ENCODE peak calls at places on chromosomes 5 and 9, in seven cellular contexts. One of them, this sample, is unnamed.

GRCh38 chr9:37514999-37515398 is 29.3 kb downstream of the POLR1E start:
- DNase-seq in neuronal stem cell: no peak
- DNase-seq in naive B cell: no peak
- DNase-seq in activated T-helper 2 cell treated with anti-CD3 and anti-CD28 coated beads, Interferon-gamma antibody, Interleukin-2, Interleukin-4, amounts not matched to agents 10 μg/mL and 5 μg/mL and 100 μg/mL, durations not matched to agents 14 hours and 24 hours and 36 hours: no peak
- DNase-seq in NCI-H1417: no peak
- DNase-seq in kidney epithelial cell: no peak
- DNase-seq in HTR-8/SVneo: no peak
- DNase-seq in this sample: no peak

GRCh38 chr5:107217721-107218130 is 453.0 kb downstream of the EFNA5 start:
- DNase-seq in neuronal stem cell: no peak
- DNase-seq in naive B cell: no peak
- DNase-seq in activated T-helper 2 cell treated with anti-CD3 and anti-CD28 coated beads, Interferon-gamma antibody, Interleukin-2, Interleukin-4, amounts not matched to agents 10 μg/mL and 5 μg/mL and 100 μg/mL, durations not matched to agents 14 hours and 24 hours and 36 hours: no peak
- DNase-seq in NCI-H1417: no peak
- DNase-seq in kidney epithelial cell: peak
- DNase-seq in HTR-8/SVneo: no peak
- DNase-seq in this sample: no peak

GRCh38 chr5:6829150-6829784 is 116.0 kb downstream of the TENT4A start:
- DNase-seq in neuronal stem cell: no peak
- DNase-seq in naive B cell: no peak
- DNase-seq in activated T-helper 2 cell treated with anti-CD3 and anti-CD28 coated beads, Interferon-gamma antibody, Interleukin-2, Interleukin-4, amounts not matched to agents 10 μg/mL and 5 μg/mL and 100 μg/mL, durations not matched to agents 14 hours and 24 hours and 36 hours: peak
- DNase-seq in NCI-H1417: no peak
- DNase-seq in kidney epithelial cell: no peak
- DNase-seq in HTR-8/SVneo: no peak
- DNase-seq in this sample: no peak

GRCh38 chr5:17918373-17919104 is 284.3 kb downstream of the TAF11L14 start:
- DNase-seq in neuronal stem cell: no peak
- DNase-seq in naive B cell: no peak
- DNase-seq in activated T-helper 2 cell treated with anti-CD3 and anti-CD28 coated beads, Interferon-gamma antibody, Interleukin-2, Interleukin-4, amounts not matched to agents 10 μg/mL and 5 μg/mL and 100 μg/mL, durations not matched to agents 14 hours and 24 hours and 36 hours: no peak
- DNase-seq in NCI-H1417: no peak
- DNase-seq in kidney epithelial cell: no peak
- DNase-seq in HTR-8/SVneo: no peak
- DNase-seq in this sample: no peak

GRCh38 chr9:117777823-117778222 is 73.6 kb downstream of the TLR4 start:
- DNase-seq in neuronal stem cell: no peak
- DNase-seq in naive B cell: no peak
- DNase-seq in activated T-helper 2 cell treated with anti-CD3 and anti-CD28 coated beads, Interferon-gamma antibody, Interleukin-2, Interleukin-4, amounts not matched to agents 10 μg/mL and 5 μg/mL and 100 μg/mL, durations not matched to agents 14 hours and 24 hours and 36 hours: no peak
- DNase-seq in NCI-H1417: no peak
- DNase-seq in kidney epithelial cell: no peak
- DNase-seq in HTR-8/SVneo: no peak
- DNase-seq in this sample: no peak

GRCh38 chr9:92726971-92727715 is 37.5 kb downstream of the BICD2 start:
- DNase-seq in neuronal stem cell: no peak
- DNase-seq in naive B cell: no peak
- DNase-seq in activated T-helper 2 cell treated with anti-CD3 and anti-CD28 coated beads, Interferon-gamma antibody, Interleukin-2, Interleukin-4, amounts not matched to agents 10 μg/mL and 5 μg/mL and 100 μg/mL, durations not matched to agents 14 hours and 24 hours and 36 hours: no peak
- DNase-seq in NCI-H1417: no peak
- DNase-seq in kidney epithelial cell: no peak
- DNase-seq in HTR-8/SVneo: no peak
- DNase-seq in this sample: no peak

GRCh38 chr5:144467795-144468194 is 297.1 kb downstream of the KCTD16 start:
- DNase-seq in neuronal stem cell: peak
- DNase-seq in naive B cell: no peak
- DNase-seq in activated T-helper 2 cell treated with anti-CD3 and anti-CD28 coated beads, Interferon-gamma antibody, Interleukin-2, Interleukin-4, amounts not matched to agents 10 μg/mL and 5 μg/mL and 100 μg/mL, durations not matched to agents 14 hours and 24 hours and 36 hours: no peak
- DNase-seq in NCI-H1417: no peak
- DNase-seq in kidney epithelial cell: peak
- DNase-seq in HTR-8/SVneo: peak
- DNase-seq in this sample: peak

GRCh38 chr5:1658665-1659064 is 134.9 kb upstream of the LPCAT1 start:
- DNase-seq in neuronal stem cell: no peak
- DNase-seq in naive B cell: no peak
- DNase-seq in activated T-helper 2 cell treated with anti-CD3 and anti-CD28 coated beads, Interferon-gamma antibody, Interleukin-2, Interleukin-4, amounts not matched to agents 10 μg/mL and 5 μg/mL and 100 μg/mL, durations not matched to agents 14 hours and 24 hours and 36 hours: no peak
- DNase-seq in NCI-H1417: peak
- DNase-seq in kidney epithelial cell: no peak
- DNase-seq in HTR-8/SVneo: no peak
- DNase-seq in this sample: no peak

GRCh38 chr5:124906339-124907097 is 160.1 kb upstream of the ZNF608 start:
- DNase-seq in neuronal stem cell: no peak
- DNase-seq in naive B cell: no peak
- DNase-seq in activated T-helper 2 cell treated with anti-CD3 and anti-CD28 coated beads, Interferon-gamma antibody, Interleukin-2, Interleukin-4, amounts not matched to agents 10 μg/mL and 5 μg/mL and 100 μg/mL, durations not matched to agents 14 hours and 24 hours and 36 hours: no peak
- DNase-seq in NCI-H1417: no peak
- DNase-seq in kidney epithelial cell: peak
- DNase-seq in HTR-8/SVneo: no peak
- DNase-seq in this sample: peak

GRCh38 chr5:140258016-140258415 is 44.9 kb downstream of the PFDN1 start:
- DNase-seq in neuronal stem cell: no peak
- DNase-seq in naive B cell: no peak
- DNase-seq in activated T-helper 2 cell treated with anti-CD3 and anti-CD28 coated beads, Interferon-gamma antibody, Interleukin-2, Interleukin-4, amounts not matched to agents 10 μg/mL and 5 μg/mL and 100 μg/mL, durations not matched to agents 14 hours and 24 hours and 36 hours: no peak
- DNase-seq in NCI-H1417: no peak
- DNase-seq in kidney epithelial cell: no peak
- DNase-seq in HTR-8/SVneo: no peak
- DNase-seq in this sample: no peak

GRCh38 chr5:159342838-159343237 is 12.6 kb upstream of the IL12B start:
- DNase-seq in neuronal stem cell: no peak
- DNase-seq in naive B cell: no peak
- DNase-seq in activated T-helper 2 cell treated with anti-CD3 and anti-CD28 coated beads, Interferon-gamma antibody, Interleukin-2, Interleukin-4, amounts not matched to agents 10 μg/mL and 5 μg/mL and 100 μg/mL, durations not matched to agents 14 hours and 24 hours and 36 hours: no peak
- DNase-seq in NCI-H1417: no peak
- DNase-seq in kidney epithelial cell: no peak
- DNase-seq in HTR-8/SVneo: no peak
- DNase-seq in this sample: no peak

GRCh38 chr9:86406366-86406765 is 52.2 kb upstream of the TUT7 start:
- DNase-seq in neuronal stem cell: no peak
- DNase-seq in naive B cell: no peak
- DNase-seq in activated T-helper 2 cell treated with anti-CD3 and anti-CD28 coated beads, Interferon-gamma antibody, Interleukin-2, Interleukin-4, amounts not matched to agents 10 μg/mL and 5 μg/mL and 100 μg/mL, durations not matched to agents 14 hours and 24 hours and 36 hours: no peak
- DNase-seq in NCI-H1417: no peak
- DNase-seq in kidney epithelial cell: peak
- DNase-seq in HTR-8/SVneo: no peak
- DNase-seq in this sample: peak

GRCh38 chr9:10613413-10613812 is 611 bp upstream of the PTPRD start:
- DNase-seq in neuronal stem cell: no peak
- DNase-seq in naive B cell: no peak
- DNase-seq in activated T-helper 2 cell treated with anti-CD3 and anti-CD28 coated beads, Interferon-gamma antibody, Interleukin-2, Interleukin-4, amounts not matched to agents 10 μg/mL and 5 μg/mL and 100 μg/mL, durations not matched to agents 14 hours and 24 hours and 36 hours: no peak
- DNase-seq in NCI-H1417: no peak
- DNase-seq in kidney epithelial cell: no peak
- DNase-seq in HTR-8/SVneo: no peak
- DNase-seq in this sample: no peak

GRCh38 chr9:117276444-117276843 is 138.4 kb downstream of the ASTN2 start:
- DNase-seq in neuronal stem cell: no peak
- DNase-seq in naive B cell: no peak
- DNase-seq in activated T-helper 2 cell treated with anti-CD3 and anti-CD28 coated beads, Interferon-gamma antibody, Interleukin-2, Interleukin-4, amounts not matched to agents 10 μg/mL and 5 μg/mL and 100 μg/mL, durations not matched to agents 14 hours and 24 hours and 36 hours: no peak
- DNase-seq in NCI-H1417: peak
- DNase-seq in kidney epithelial cell: no peak
- DNase-seq in HTR-8/SVneo: no peak
- DNase-seq in this sample: no peak

GRCh38 chr5:158614951-158615350 is 484.8 kb downstream of the EBF1 start:
- DNase-seq in neuronal stem cell: no peak
- DNase-seq in naive B cell: no peak
- DNase-seq in activated T-helper 2 cell treated with anti-CD3 and anti-CD28 coated beads, Interferon-gamma antibody, Interleukin-2, Interleukin-4, amounts not matched to agents 10 μg/mL and 5 μg/mL and 100 μg/mL, durations not matched to agents 14 hours and 24 hours and 36 hours: no peak
- DNase-seq in NCI-H1417: no peak
- DNase-seq in kidney epithelial cell: no peak
- DNase-seq in HTR-8/SVneo: no peak
- DNase-seq in this sample: no peak

GRCh38 chr9:37037137-37037743 is 3.2 kb upstream of the PAX5 start:
- DNase-seq in neuronal stem cell: no peak
- DNase-seq in naive B cell: peak
- DNase-seq in activated T-helper 2 cell treated with anti-CD3 and anti-CD28 coated beads, Interferon-gamma antibody, Interleukin-2, Interleukin-4, amounts not matched to agents 10 μg/mL and 5 μg/mL and 100 μg/mL, durations not matched to agents 14 hours and 24 hours and 36 hours: peak
- DNase-seq in NCI-H1417: peak
- DNase-seq in kidney epithelial cell: no peak
- DNase-seq in HTR-8/SVneo: no peak
- DNase-seq in this sample: no peak

GRCh38 chr5:93578813-93579560 is 2.0 kb downstream of the NR2F1-AS1 start:
- DNase-seq in neuronal stem cell: no peak
- DNase-seq in naive B cell: no peak
- DNase-seq in activated T-helper 2 cell treated with anti-CD3 and anti-CD28 coated beads, Interferon-gamma antibody, Interleukin-2, Interleukin-4, amounts not matched to agents 10 μg/mL and 5 μg/mL and 100 μg/mL, durations not matched to agents 14 hours and 24 hours and 36 hours: no peak
- DNase-seq in NCI-H1417: no peak
- DNase-seq in kidney epithelial cell: no peak
- DNase-seq in HTR-8/SVneo: peak
- DNase-seq in this sample: no peak

GRCh38 chr9:124022201-124023121 is 10.9 kb downstream of the LHX2 start:
- DNase-seq in neuronal stem cell: no peak
- DNase-seq in naive B cell: no peak
- DNase-seq in activated T-helper 2 cell treated with anti-CD3 and anti-CD28 coated beads, Interferon-gamma antibody, Interleukin-2, Interleukin-4, amounts not matched to agents 10 μg/mL and 5 μg/mL and 100 μg/mL, durations not matched to agents 14 hours and 24 hours and 36 hours: no peak
- DNase-seq in NCI-H1417: no peak
- DNase-seq in kidney epithelial cell: no peak
- DNase-seq in HTR-8/SVneo: no peak
- DNase-seq in this sample: no peak

GRCh38 chr9:107929439-107929838 is 439.9 kb upstream of the KLF4 start:
- DNase-seq in neuronal stem cell: no peak
- DNase-seq in naive B cell: no peak
- DNase-seq in activated T-helper 2 cell treated with anti-CD3 and anti-CD28 coated beads, Interferon-gamma antibody, Interleukin-2, Interleukin-4, amounts not matched to agents 10 μg/mL and 5 μg/mL and 100 μg/mL, durations not matched to agents 14 hours and 24 hours and 36 hours: no peak
- DNase-seq in NCI-H1417: no peak
- DNase-seq in kidney epithelial cell: no peak
- DNase-seq in HTR-8/SVneo: no peak
- DNase-seq in this sample: no peak

GRCh38 chr9:13149454-13149853 is 130.0 kb downstream of the MPDZ start:
- DNase-seq in neuronal stem cell: no peak
- DNase-seq in naive B cell: no peak
- DNase-seq in activated T-helper 2 cell treated with anti-CD3 and anti-CD28 coated beads, Interferon-gamma antibody, Interleukin-2, Interleukin-4, amounts not matched to agents 10 μg/mL and 5 μg/mL and 100 μg/mL, durations not matched to agents 14 hours and 24 hours and 36 hours: no peak
- DNase-seq in NCI-H1417: no peak
- DNase-seq in kidney epithelial cell: no peak
- DNase-seq in HTR-8/SVneo: no peak
- DNase-seq in this sample: no peak

GRCh38 chr9:134644715-134645606 is 3.4 kb downstream of the COL5A1 start:
- DNase-seq in neuronal stem cell: no peak
- DNase-seq in naive B cell: no peak
- DNase-seq in activated T-helper 2 cell treated with anti-CD3 and anti-CD28 coated beads, Interferon-gamma antibody, Interleukin-2, Interleukin-4, amounts not matched to agents 10 μg/mL and 5 μg/mL and 100 μg/mL, durations not matched to agents 14 hours and 24 hours and 36 hours: no peak
- DNase-seq in NCI-H1417: no peak
- DNase-seq in kidney epithelial cell: peak
- DNase-seq in HTR-8/SVneo: peak
- DNase-seq in this sample: peak

GRCh38 chr5:71013575-71013974 is 11.6 kb downstream of the NAIP start:
- DNase-seq in neuronal stem cell: no peak
- DNase-seq in naive B cell: no peak
- DNase-seq in activated T-helper 2 cell treated with anti-CD3 and anti-CD28 coated beads, Interferon-gamma antibody, Interleukin-2, Interleukin-4, amounts not matched to agents 10 μg/mL and 5 μg/mL and 100 μg/mL, durations not matched to agents 14 hours and 24 hours and 36 hours: no peak
- DNase-seq in NCI-H1417: no peak
- DNase-seq in kidney epithelial cell: no peak
- DNase-seq in HTR-8/SVneo: peak
- DNase-seq in this sample: no peak

GRCh38 chr9:98575379-98576346 is 133.1 kb downstream of the GABBR2 start:
- DNase-seq in neuronal stem cell: no peak
- DNase-seq in naive B cell: no peak
- DNase-seq in activated T-helper 2 cell treated with anti-CD3 and anti-CD28 coated beads, Interferon-gamma antibody, Interleukin-2, Interleukin-4, amounts not matched to agents 10 μg/mL and 5 μg/mL and 100 μg/mL, durations not matched to agents 14 hours and 24 hours and 36 hours: peak
- DNase-seq in NCI-H1417: no peak
- DNase-seq in kidney epithelial cell: peak
- DNase-seq in HTR-8/SVneo: peak
- DNase-seq in this sample: peak

GRCh38 chr5:176413255-176413565 is 3.1 kb downstream of the CLTB start:
- DNase-seq in neuronal stem cell: no peak
- DNase-seq in naive B cell: no peak
- DNase-seq in activated T-helper 2 cell treated with anti-CD3 and anti-CD28 coated beads, Interferon-gamma antibody, Interleukin-2, Interleukin-4, amounts not matched to agents 10 μg/mL and 5 μg/mL and 100 μg/mL, durations not matched to agents 14 hours and 24 hours and 36 hours: no peak
- DNase-seq in NCI-H1417: no peak
- DNase-seq in kidney epithelial cell: no peak
- DNase-seq in HTR-8/SVneo: no peak
- DNase-seq in this sample: no peak

GRCh38 chr5:158908690-158909325 is 190.9 kb downstream of the EBF1 start:
- DNase-seq in neuronal stem cell: no peak
- DNase-seq in naive B cell: no peak
- DNase-seq in activated T-helper 2 cell treated with anti-CD3 and anti-CD28 coated beads, Interferon-gamma antibody, Interleukin-2, Interleukin-4, amounts not matched to agents 10 μg/mL and 5 μg/mL and 100 μg/mL, durations not matched to agents 14 hours and 24 hours and 36 hours: no peak
- DNase-seq in NCI-H1417: no peak
- DNase-seq in kidney epithelial cell: no peak
- DNase-seq in HTR-8/SVneo: no peak
- DNase-seq in this sample: no peak

This sample was measured in AG04450.